ENCODE peak calls at places on chromosomes 1 and 21, in six cellular contexts. E, A, M, H, Z and T are unnamed samples.

GRCh38 chr21:36927718-36928117 is 38.8 kb downstream of the HLCS start:
- DNase-seq in E (peak), A (peak), M (peak), H (peak), Z (peak), T (no peak)

GRCh38 chr1:156704930-156705320 is 458 bp downstream of the CRABP2 start:
- DNase-seq in E (no peak), A (no peak), M (no peak), H (peak), Z (peak), T (no peak)

GRCh38 chr1:27527857-27528700 is 38.1 kb upstream of the WASF2 start:
- DNase-seq in E (no peak), A (peak), M (no peak), H (no peak), Z (no peak), T (no peak)

GRCh38 chr1:203097001-203097400 is 11.2 kb upstream of the MYOG start:
- DNase-seq in E (no peak), A (no peak), M (no peak), H (no peak), Z (no peak), T (no peak)

GRCh38 chr1:221456918-221457317 is 285.0 kb downstream of the DUSP10 start:
- DNase-seq in E (no peak), A (no peak), M (no peak), H (no peak), Z (no peak), T (no peak)

GRCh38 chr1:236774926-236775325 is 20.2 kb upstream of the MTR start:
- DNase-seq in E (no peak), A (no peak), M (peak), H (peak), Z (no peak), T (no peak)

GRCh38 chr1:3898994-3899775 is 887 bp downstream of the C1orf174 start:
- DNase-seq in E (no peak), A (no peak), M (peak), H (no peak), Z (no peak), T (no peak)

GRCh38 chr1:27299385-27300252 is 22.3 kb upstream of the TMEM222 start:
- DNase-seq in E (no peak), A (peak), M (peak), H (peak), Z (peak), T (no peak)